ENCODE peak calls at places on chromosomes 3 and 15, in six cellular contexts. E is H1, J is HCT116, G is K562, P is HepG2, A is GM12878. L is an unnamed sample.

GRCh38 chr3:42347928-42348327 is 62.5 kb downstream of the LYZL4 start:
- DNase-seq in E (no peak), J (no peak), G (no peak), P (no peak), A (no peak), L (no peak)

GRCh38 chr3:120429921-120430361 is 20.9 kb downstream of the FSTL1 start:
- DNase-seq in E (no peak), J (no peak), G (no peak), P (no peak), A (no peak), L (no peak)

GRCh38 chr3:71129611-71130515 is 453.7 kb downstream of the FOXP1 start:
- DNase-seq in E (no peak), J (no peak), G (no peak), P (no peak), A (no peak), L (no peak)

GRCh38 chr15:80580107-80580506 is 115.0 kb upstream of the ABHD17C start:
- DNase-seq in E (no peak), J (no peak), G (no peak), P (no peak), A (no peak), L (no peak)

GRCh38 chr3:134323966-134324962 is 50.0 kb downstream of the AMOTL2 start:
- DNase-seq in E (no peak), J (no peak), G (no peak), P (no peak), A (no peak), L (no peak)

GRCh38 chr3:155714295-155714718 is 30.6 kb downstream of the PLCH1 start:
- DNase-seq in E (no peak), J (no peak), G (peak), P (peak), A (no peak), L (no peak)

GRCh38 chr3:105085506-105085905 is 281.2 kb upstream of the ALCAM start:
- DNase-seq in E (no peak), J (no peak), G (no peak), P (no peak), A (no peak), L (no peak)

GRCh38 chr3:187223799-187224198 is 26.5 kb downstream of the RTP1 start:
- DNase-seq in E (no peak), J (no peak), G (no peak), P (no peak), A (no peak), L (no peak)

GRCh38 chr3:193796089-193796488 is 203.1 kb downstream of the OPA1 start:
- DNase-seq in E (no peak), J (no peak), G (no peak), P (no peak), A (no peak), L (no peak)

GRCh38 chr3:93973160-93974126 is at the start of gene PROS1:
- DNase-seq in E (peak), J (peak), G (peak), P (peak), A (no peak), L (peak)

GRCh38 chr15:59401810-59402569 is 29.3 kb upstream of the MYO1E start:
- DNase-seq in E (no peak), J (no peak), G (no peak), P (no peak), A (no peak), L (no peak)

GRCh38 chr3:45199837-45200648 is 26.0 kb downstream of the TMEM158 start:
- DNase-seq in E (no peak), J (peak), G (no peak), P (peak), A (no peak), L (peak)

GRCh38 chr15:71218272-71218805 is 103.1 kb downstream of the THSD4 start:
- DNase-seq in E (no peak), J (no peak), G (no peak), P (no peak), A (no peak), L (no peak)

GRCh38 chr3:79497447-79498111 is 270.2 kb downstream of the ROBO1 start:
- DNase-seq in E (no peak), J (no peak), G (peak), P (no peak), A (no peak), L (no peak)

GRCh38 chr3:27756877-27757276 is 34.8 kb upstream of the EOMES start:
- DNase-seq in E (no peak), J (no peak), G (no peak), P (no peak), A (no peak), L (no peak)

GRCh38 chr15:51183076-51183475 is 88.4 kb upstream of the TNFAIP8L3 start:
- DNase-seq in E (no peak), J (no peak), G (no peak), P (no peak), A (no peak), L (no peak)

GRCh38 chr3:194269610-194270145 is 81.5 kb downstream of the CPN2 start:
- DNase-seq in E (peak), J (peak), G (peak), P (no peak), A (no peak), L (no peak)

GRCh38 chr3:153295906-153296305 is 133.9 kb downstream of the RAP2B start:
- DNase-seq in E (no peak), J (no peak), G (no peak), P (no peak), A (no peak), L (no peak)

DNA sequence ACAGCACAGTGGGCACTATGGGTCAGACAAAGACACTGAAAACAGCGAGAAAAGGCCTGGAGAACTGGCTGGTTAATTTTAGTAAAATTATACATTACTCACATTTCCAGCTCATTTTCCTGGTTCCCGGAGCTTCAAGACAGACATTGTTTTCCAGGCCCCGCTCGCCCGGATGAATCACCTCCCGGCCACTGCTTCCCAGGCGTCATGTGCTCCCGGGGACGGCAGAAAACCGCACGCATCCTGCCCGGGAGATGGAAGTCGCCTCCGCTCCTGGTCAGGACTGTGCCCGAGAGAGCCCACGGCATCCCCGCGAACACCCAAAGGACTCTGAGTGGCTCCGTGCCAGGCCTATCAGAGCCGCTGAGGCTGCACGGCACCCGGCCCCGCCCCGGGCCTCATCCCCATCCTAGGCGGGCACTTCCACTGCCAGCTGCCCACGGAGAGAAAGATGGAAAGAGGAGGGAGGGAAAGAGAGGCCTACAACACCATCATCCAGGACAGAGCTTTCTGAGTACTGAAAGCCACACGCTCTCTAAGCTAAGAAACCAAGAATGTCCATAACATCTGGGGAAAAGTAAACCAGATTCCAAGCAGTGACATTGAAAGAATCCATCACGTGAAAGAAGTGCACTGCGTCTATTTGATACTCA is 75.1 kb downstream of the VGLL4 start:
- DNase-seq in E (no peak), J (peak), G (no peak), P (no peak), A (no peak), L (no peak)
- TF ChIP-seq ZNF274 in E (no peak), J (no peak), G (no peak), P (no peak), A (no peak), L (no peak)

DNA sequence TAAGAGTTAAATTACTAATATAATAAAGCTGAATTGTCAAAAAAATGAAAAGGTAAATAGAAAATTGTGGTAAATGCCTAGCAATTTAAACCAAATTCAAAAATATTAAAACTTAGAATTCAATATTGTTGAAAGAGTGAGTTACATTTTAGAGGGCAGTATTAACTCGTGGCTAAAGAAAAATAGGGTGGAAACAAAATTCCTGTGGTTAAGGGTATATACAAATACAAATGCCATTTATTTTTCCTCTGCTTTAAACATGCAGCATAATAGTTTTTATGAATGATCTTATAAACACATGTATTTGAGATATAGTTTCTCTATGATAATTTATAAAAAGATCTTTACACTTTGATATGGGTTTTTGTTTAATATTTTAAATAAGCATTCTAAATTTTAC is 79.0 kb downstream of the NEDD4 start:
- DNase-seq in E (no peak), J (no peak), G (no peak), P (no peak), A (no peak), L (no peak)
- H3K9ac ChIP-seq in E (no peak), J (no peak), G (no peak), P (no peak), A (no peak), L (no peak)

GRCh38 chr3:146504546-146505197 is 35.3 kb upstream of the PLSCR2 start:
- DNase-seq in E (no peak), J (peak), G (no peak), P (no peak), A (no peak), L (peak)
- TF ChIP-seq ZNF274 in E (no peak), J (no peak), G (no peak), P (no peak), A (no peak), L (no peak)

GRCh38 chr3:52238193-52238760 is 681 bp downstream of the TWF2 start:
- DNase-seq in E (no peak), J (no peak), G (no peak), P (peak), A (no peak), L (no peak)

GRCh38 chr3:52238761-52239701 is at the start of gene TWF2:
- DNase-seq in E (no peak), J (peak), G (peak), P (peak), A (no peak), L (peak)

GRCh38 chr3:52236424-52236886 is 2.5 kb downstream of the TWF2 start:
- DNase-seq in E (no peak), J (no peak), G (no peak), P (no peak), A (no peak), L (no peak)

GRCh38 chr3:52237006-52237658 is 1.8 kb downstream of the TWF2 start:
- DNase-seq in E (no peak), J (no peak), G (no peak), P (no peak), A (no peak), L (no peak)

DNA sequence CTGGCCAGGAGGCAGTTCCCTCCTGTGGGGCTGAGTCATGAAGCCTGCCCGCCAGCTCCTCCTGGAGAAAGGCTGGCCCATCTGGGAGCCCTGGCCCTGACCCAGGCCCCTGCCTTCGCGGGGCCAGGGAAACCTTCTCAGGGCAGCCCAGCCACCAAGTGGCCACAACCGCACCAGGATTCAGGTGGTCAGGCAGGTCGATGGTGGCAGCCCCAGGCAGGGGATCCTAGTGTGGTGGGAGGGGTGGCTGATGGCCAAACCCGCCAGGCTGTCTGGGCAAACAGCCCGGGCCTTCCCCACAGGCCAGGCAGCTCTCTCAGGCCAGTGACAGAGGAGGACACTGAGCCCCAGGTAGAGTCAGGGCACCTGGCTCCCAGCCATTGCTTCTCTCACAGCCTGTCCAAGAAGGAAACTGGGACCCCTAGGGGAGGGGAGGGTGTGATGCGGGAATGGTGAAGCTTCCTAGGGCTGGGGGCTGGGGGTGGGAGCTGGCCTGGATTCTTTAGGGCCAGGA is 1.2 kb downstream of the TWF2 start:
- DNase-seq in E (no peak), J (peak), G (peak), P (no peak), A (no peak), L (no peak)
- H3K9ac ChIP-seq in E (no peak), J (peak), G (peak), P (peak), A (peak), L (peak)

GRCh38 chr15:33395841-33396240 is 85.1 kb downstream of the RYR3 start:
- DNase-seq in E (no peak), J (no peak), G (no peak), P (no peak), A (no peak), L (no peak)

GRCh38 chr15:33398555-33398954 is 87.8 kb downstream of the RYR3 start:
- DNase-seq in E (no peak), J (no peak), G (no peak), P (no peak), A (no peak), L (no peak)

GRCh38 chr15:33393552-33393951 is 82.8 kb downstream of the RYR3 start:
- DNase-seq in E (no peak), J (no peak), G (no peak), P (no peak), A (no peak), L (no peak)

GRCh38 chr15:33395376-33395775 is 84.6 kb downstream of the RYR3 start:
- DNase-seq in E (no peak), J (no peak), G (no peak), P (no peak), A (no peak), L (no peak)

DNA sequence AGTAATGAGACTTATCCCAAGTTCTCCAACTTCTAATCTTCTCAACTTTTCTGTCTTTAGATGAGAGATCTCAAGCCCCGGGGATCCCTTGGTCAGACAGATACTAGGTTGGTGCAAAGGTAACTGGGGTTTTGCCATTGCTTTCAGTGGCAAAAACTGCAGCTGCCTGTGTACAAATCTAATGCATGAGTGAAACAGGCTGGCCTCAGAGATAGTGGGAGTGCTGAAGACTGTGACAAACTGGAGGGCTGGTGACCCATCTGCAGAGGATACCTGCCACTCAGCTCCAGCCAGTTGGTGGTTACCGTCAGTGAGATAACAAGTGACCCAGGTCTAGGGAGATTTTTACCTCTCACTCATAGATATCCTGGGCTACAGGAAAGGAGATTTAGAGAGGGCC is 85.7 kb downstream of the RYR3 start:
- DNase-seq in E (no peak), J (no peak), G (no peak), P (no peak), A (no peak), L (no peak)
- TF ChIP-seq ZNF274 in E (no peak), J (no peak), G (no peak), P (no peak), A (no peak), L (no peak)

DNA sequence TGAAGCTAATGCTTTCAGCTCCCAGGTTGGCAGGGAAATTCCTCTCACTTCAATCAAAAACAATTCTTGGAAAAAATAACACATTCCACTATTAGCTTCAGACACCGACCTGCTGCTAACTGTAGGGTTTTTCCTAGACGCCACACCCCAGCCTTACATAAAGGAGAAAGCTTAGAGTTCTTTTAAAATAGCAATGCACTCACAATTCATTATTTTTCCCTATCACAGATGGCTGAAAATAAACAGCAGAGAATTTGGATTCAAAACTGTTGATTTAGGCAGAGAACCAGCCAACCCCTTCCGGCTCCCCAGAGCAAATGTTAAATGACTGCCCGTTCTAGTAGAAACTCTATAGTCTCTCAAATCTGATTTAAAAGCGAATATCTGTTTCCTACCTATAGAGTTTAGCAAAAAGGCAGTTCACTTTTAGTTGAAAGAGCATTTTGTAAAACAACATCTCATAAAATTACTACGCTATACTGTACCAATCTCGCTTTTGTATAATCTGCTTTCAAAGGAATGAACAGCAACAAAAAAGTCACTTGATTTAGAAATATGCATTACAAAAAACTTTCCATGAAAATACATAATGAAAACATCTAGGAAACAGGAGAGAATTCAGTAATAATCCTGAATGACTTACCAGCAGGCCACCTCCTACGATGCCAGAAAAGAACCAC is 581 bp downstream of the TM4SF1 start:
- DNase-seq in E (no peak), J (no peak), G (no peak), P (no peak), A (no peak), L (no peak)
- H3K9ac ChIP-seq in E (no peak), J (no peak), G (no peak), P (peak), A (no peak), L (no peak)

DNA sequence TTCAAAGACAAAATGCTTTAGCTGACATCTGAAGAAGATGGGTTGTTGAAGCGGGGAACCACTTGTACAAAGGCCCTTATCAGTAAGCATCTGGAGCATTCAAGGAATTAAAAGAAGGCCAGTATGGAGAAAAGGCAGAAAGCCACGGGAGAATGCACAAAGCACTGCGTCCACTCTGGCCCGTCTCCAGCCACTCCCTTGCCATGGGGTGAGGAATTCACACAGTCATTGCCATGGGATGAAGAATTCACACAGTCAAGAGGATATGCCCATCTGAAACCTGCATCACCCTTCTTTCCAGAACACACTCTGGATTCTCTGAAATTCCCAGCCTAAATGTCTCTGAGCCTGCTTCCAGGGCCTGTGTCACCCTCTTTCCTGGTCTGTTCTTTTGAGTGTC is 26.7 kb upstream of the STAG1 start:
- DNase-seq in E (no peak), J (no peak), G (no peak), P (no peak), A (no peak), L (no peak)
- TF ChIP-seq ZNF274 in E (no peak), J (no peak), G (no peak), P (no peak), A (no peak), L (no peak)

GRCh38 chr3:97970131-97970530 is 2.1 kb downstream of the RIOX2 start:
- DNase-seq in E (no peak), J (no peak), G (no peak), P (no peak), A (no peak), L (no peak)
- H3K9ac ChIP-seq in E (no peak), J (no peak), G (no peak), P (no peak), A (no peak), L (no peak)